ENCODE peak calls at places on chromosomes 6 and 20, in seven cellular contexts. One of them, this sample, is unnamed.

GRCh38 chr20:41232971-41233926 is 84.3 kb downstream of the ZHX3 start:
- DNase-seq in SK-N-SH: no peak
- DNase-seq in H1: no peak
- DNase-seq in HepG2: no peak
- DNase-seq in K562: no peak
- DNase-seq in GM12878: no peak
- DNase-seq in HCT116: no peak
- DNase-seq in this sample: no peak

GRCh38 chr6:37550436-37550835 is 50.7 kb upstream of the CCDC167 start:
- DNase-seq in SK-N-SH: no peak
- DNase-seq in H1: no peak
- DNase-seq in HepG2: no peak
- DNase-seq in K562: no peak
- DNase-seq in GM12878: no peak
- DNase-seq in HCT116: no peak
- DNase-seq in this sample: no peak

GRCh38 chr20:49957487-49957938 is 21.3 kb downstream of the RNF114 start:
- DNase-seq in SK-N-SH: no peak
- DNase-seq in H1: no peak
- DNase-seq in HepG2: peak; percentile 56
- DNase-seq in K562: no peak
- DNase-seq in GM12878: no peak
- DNase-seq in HCT116: no peak
- DNase-seq in this sample: peak; percentile 42

GRCh38 chr6:36319436-36319762 is 17.3 kb downstream of the BNIP5 start:
- DNase-seq in SK-N-SH: no peak
- DNase-seq in H1: no peak
- DNase-seq in HepG2: no peak
- DNase-seq in K562: no peak
- DNase-seq in GM12878: no peak
- DNase-seq in HCT116: no peak
- DNase-seq in this sample: peak; percentile 20

GRCh38 chr6:34709386-34709785 is 12.8 kb upstream of the ILRUN start:
- DNase-seq in SK-N-SH: peak; percentile 56
- DNase-seq in H1: no peak
- DNase-seq in HepG2: no peak
- DNase-seq in K562: no peak
- DNase-seq in GM12878: no peak
- DNase-seq in HCT116: no peak
- DNase-seq in this sample: no peak

GRCh38 chr6:143545976-143546547 is 34.5 kb upstream of the FUCA2 start:
- DNase-seq in SK-N-SH: no peak
- DNase-seq in H1: no peak
- DNase-seq in HepG2: peak; percentile 68
- DNase-seq in K562: peak; percentile 20
- DNase-seq in GM12878: no peak
- DNase-seq in HCT116: no peak
- DNase-seq in this sample: no peak

GRCh38 chr20:59351148-59352040 is 51.0 kb downstream of the EDN3 start:
- DNase-seq in SK-N-SH: no peak
- DNase-seq in H1: no peak
- DNase-seq in HepG2: no peak
- DNase-seq in K562: no peak
- DNase-seq in GM12878: no peak
- DNase-seq in HCT116: no peak
- DNase-seq in this sample: no peak

GRCh38 chr6:158461954-158462353 is 97.9 kb upstream of the TMEM181 start:
- DNase-seq in SK-N-SH: no peak
- DNase-seq in H1: no peak
- DNase-seq in HepG2: no peak
- DNase-seq in K562: no peak
- DNase-seq in GM12878: no peak
- DNase-seq in HCT116: no peak
- DNase-seq in this sample: no peak

GRCh38 chr6:105207524-105208269 is 27.9 kb upstream of the POPDC3 start:
- DNase-seq in SK-N-SH: no peak
- DNase-seq in H1: no peak
- DNase-seq in HepG2: no peak
- DNase-seq in K562: no peak
- DNase-seq in GM12878: no peak
- DNase-seq in HCT116: no peak
- DNase-seq in this sample: no peak

GRCh38 chr20:24795444-24795843 is 153.6 kb upstream of the CST7 start:
- DNase-seq in SK-N-SH: no peak
- DNase-seq in H1: no peak
- DNase-seq in HepG2: no peak
- DNase-seq in K562: no peak
- DNase-seq in GM12878: no peak
- DNase-seq in HCT116: no peak
- DNase-seq in this sample: no peak

GRCh38 chr20:41701596-41702350 is 83.6 kb upstream of the CHD6 start:
- DNase-seq in SK-N-SH: no peak
- DNase-seq in H1: no peak
- DNase-seq in HepG2: no peak
- DNase-seq in K562: no peak
- DNase-seq in GM12878: no peak
- DNase-seq in HCT116: no peak
- DNase-seq in this sample: no peak

GRCh38 chr6:24558516-24558915 is 63.7 kb downstream of the ALDH5A1 start:
- DNase-seq in SK-N-SH: no peak
- DNase-seq in H1: no peak
- DNase-seq in HepG2: no peak
- DNase-seq in K562: no peak
- DNase-seq in GM12878: no peak
- DNase-seq in HCT116: no peak
- DNase-seq in this sample: peak; percentile 54

GRCh38 chr20:47343007-47343472 is 13.5 kb downstream of the ZMYND8 start:
- DNase-seq in SK-N-SH: no peak
- DNase-seq in H1: no peak
- DNase-seq in HepG2: no peak
- DNase-seq in K562: no peak
- DNase-seq in GM12878: no peak
- DNase-seq in HCT116: no peak
- DNase-seq in this sample: no peak

GRCh38 chr6:16748028-16748319 is 13.3 kb downstream of the ATXN1 start:
- DNase-seq in SK-N-SH: no peak
- DNase-seq in H1: no peak
- DNase-seq in HepG2: no peak
- DNase-seq in K562: no peak
- DNase-seq in GM12878: no peak
- DNase-seq in HCT116: no peak
- DNase-seq in this sample: no peak

GRCh38 chr6:16749516-16750485 is 11.5 kb downstream of the ATXN1 start:
- DNase-seq in SK-N-SH: no peak
- DNase-seq in H1: no peak
- DNase-seq in HepG2: no peak
- DNase-seq in K562: no peak
- DNase-seq in GM12878: no peak
- DNase-seq in HCT116: no peak
- DNase-seq in this sample: no peak

GRCh38 chr6:16750566-16750965 is 10.7 kb downstream of the ATXN1 start:
- DNase-seq in SK-N-SH: no peak
- DNase-seq in H1: no peak
- DNase-seq in HepG2: no peak
- DNase-seq in K562: no peak
- DNase-seq in GM12878: no peak
- DNase-seq in HCT116: no peak
- DNase-seq in this sample: no peak

GRCh38 chr6:16746812-16747211 is 14.4 kb downstream of the ATXN1 start:
- DNase-seq in SK-N-SH: no peak
- DNase-seq in H1: no peak
- DNase-seq in HepG2: no peak
- DNase-seq in K562: no peak
- DNase-seq in GM12878: no peak
- DNase-seq in HCT116: no peak
- DNase-seq in this sample: no peak

DNA sequence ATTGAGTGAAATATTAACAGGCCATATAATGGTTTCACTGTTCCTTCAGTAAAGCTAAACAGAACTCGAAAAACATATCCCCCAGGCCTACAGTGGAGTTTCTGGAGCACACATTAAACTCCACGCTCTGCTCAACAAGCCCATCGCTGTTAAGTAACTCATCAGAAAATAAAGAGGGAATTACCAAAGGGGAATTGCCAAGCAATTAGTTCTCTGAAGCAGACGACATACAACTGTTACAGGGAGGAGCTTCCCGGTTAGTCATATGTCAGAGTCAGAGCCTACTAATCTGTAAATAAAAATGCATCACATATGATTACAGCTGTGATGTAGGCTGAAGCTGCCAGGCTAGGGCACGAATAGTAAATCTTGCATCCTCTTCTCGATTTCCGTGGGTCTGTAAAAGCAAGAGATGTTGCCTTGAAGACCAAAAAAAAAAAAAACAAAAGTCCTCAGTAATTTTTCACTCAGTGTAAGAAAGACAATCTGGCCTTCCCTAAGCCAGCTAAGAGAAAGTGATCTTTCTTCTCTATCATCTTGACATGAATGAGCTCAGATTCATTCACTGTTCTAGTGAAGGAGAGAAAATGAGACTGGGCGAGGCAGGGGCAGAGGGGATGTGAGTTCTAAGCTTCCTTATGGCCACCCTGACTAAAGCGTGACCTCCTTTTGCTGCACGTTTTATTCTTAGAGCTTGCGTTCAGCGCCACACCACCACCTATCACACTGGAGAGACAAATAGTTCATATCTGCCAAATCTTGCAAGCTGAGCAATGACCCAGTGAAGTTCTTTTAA is 13.8 kb downstream of the ATXN1 start:
- DNase-seq in SK-N-SH: no peak
- DNase-seq in H1: no peak
- DNase-seq in HepG2: peak; percentile 78
- DNase-seq in K562: no peak
- DNase-seq in GM12878: no peak
- DNase-seq in HCT116: no peak
- DNase-seq in this sample: no peak
- TF ChIP-seq JUND in SK-N-SH: no peak
- TF ChIP-seq JUND in H1: no peak
- TF ChIP-seq JUND in HepG2: no peak
- TF ChIP-seq JUND in K562: no peak
- TF ChIP-seq JUND in GM12878: no peak
- TF ChIP-seq JUND in HCT116: no peak
- TF ChIP-seq JUND in this sample: no peak

GRCh38 chr6:14865609-14866100 is 380.2 kb upstream of the JARID2 start:
- DNase-seq in SK-N-SH: no peak
- DNase-seq in H1: no peak
- DNase-seq in HepG2: no peak
- DNase-seq in K562: peak; percentile 32
- DNase-seq in GM12878: no peak
- DNase-seq in HCT116: no peak
- DNase-seq in this sample: no peak
- TF ChIP-seq JUND in SK-N-SH: no peak
- TF ChIP-seq JUND in H1: no peak
- TF ChIP-seq JUND in HepG2: no peak
- TF ChIP-seq JUND in K562: peak; percentile 80
- TF ChIP-seq JUND in GM12878: no peak
- TF ChIP-seq JUND in HCT116: no peak
- TF ChIP-seq JUND in this sample: no peak

GRCh38 chr6:129297592-129297991 is 412.4 kb downstream of the ARHGAP18 start:
- DNase-seq in SK-N-SH: no peak
- DNase-seq in H1: no peak
- DNase-seq in HepG2: no peak
- DNase-seq in K562: no peak
- DNase-seq in GM12878: no peak
- DNase-seq in HCT116: no peak
- DNase-seq in this sample: peak; percentile 12
- TF ChIP-seq JUND in SK-N-SH: no peak
- TF ChIP-seq JUND in H1: no peak
- TF ChIP-seq JUND in HepG2: no peak
- TF ChIP-seq JUND in K562: no peak
- TF ChIP-seq JUND in GM12878: no peak
- TF ChIP-seq JUND in HCT116: no peak
- TF ChIP-seq JUND in this sample: no peak

DNA sequence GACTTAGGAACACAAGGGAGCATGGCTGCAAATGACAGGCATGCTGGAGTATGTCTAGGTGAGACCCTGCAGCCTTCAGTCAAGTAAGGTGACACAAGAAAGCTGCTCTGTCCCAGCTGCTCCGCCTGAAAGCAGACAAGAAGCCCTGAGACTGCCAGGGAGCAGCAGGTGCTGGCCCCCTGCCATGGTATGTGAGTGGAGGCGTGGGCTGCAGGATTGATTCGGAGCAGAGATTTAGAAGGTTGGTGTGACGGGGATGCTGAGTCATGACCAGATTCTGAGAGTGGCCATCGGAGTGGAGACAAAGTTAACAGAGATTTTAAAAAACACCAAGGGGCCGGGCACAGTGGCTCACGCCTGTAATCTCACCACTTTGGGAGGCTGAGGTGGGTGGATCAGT is 17.8 kb downstream of the LRP11 start:
- DNase-seq in SK-N-SH: no peak
- DNase-seq in H1: no peak
- DNase-seq in HepG2: no peak
- DNase-seq in K562: no peak
- DNase-seq in GM12878: no peak
- DNase-seq in HCT116: no peak
- DNase-seq in this sample: peak; percentile 27
- TF ChIP-seq JUND in SK-N-SH: peak; percentile 63
- TF ChIP-seq JUND in H1: no peak
- TF ChIP-seq JUND in HepG2: no peak
- TF ChIP-seq JUND in K562: peak; percentile 33
- TF ChIP-seq JUND in GM12878: no peak
- TF ChIP-seq JUND in HCT116: peak; percentile 41
- TF ChIP-seq JUND in this sample: no peak

GRCh38 chr6:89985744-89986493 is 91.7 kb downstream of the GJA10 start:
- DNase-seq in SK-N-SH: peak; percentile 45
- DNase-seq in H1: no peak
- DNase-seq in HepG2: no peak
- DNase-seq in K562: peak; percentile 17
- DNase-seq in GM12878: no peak
- DNase-seq in HCT116: no peak
- DNase-seq in this sample: no peak
- TF ChIP-seq JUND in SK-N-SH: no peak
- TF ChIP-seq JUND in H1: no peak
- TF ChIP-seq JUND in HepG2: no peak
- TF ChIP-seq JUND in K562: no peak
- TF ChIP-seq JUND in GM12878: no peak
- TF ChIP-seq JUND in HCT116: no peak
- TF ChIP-seq JUND in this sample: no peak

DNA sequence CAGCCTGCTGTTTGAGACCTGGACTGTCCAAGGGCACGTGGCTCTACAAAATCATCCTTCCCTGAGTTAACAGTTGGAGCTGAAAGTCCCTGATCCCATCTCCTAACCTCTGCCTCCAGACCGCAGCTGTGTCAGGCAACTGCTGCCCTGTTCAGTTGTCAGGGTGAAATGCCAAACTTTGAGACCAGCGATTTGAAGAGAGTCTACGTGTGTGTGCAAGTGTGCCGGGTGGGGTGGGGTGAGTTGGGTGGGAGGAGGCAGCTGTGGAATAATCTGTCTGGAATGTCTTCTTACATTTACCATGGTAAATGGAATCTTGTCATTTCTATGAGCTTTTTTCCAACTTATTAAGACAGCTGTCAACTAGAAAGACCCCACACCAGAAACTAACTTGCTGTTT is 81.0 kb upstream of the FAM8A1 start:
- DNase-seq in SK-N-SH: no peak
- DNase-seq in H1: no peak
- DNase-seq in HepG2: no peak
- DNase-seq in K562: no peak
- DNase-seq in GM12878: no peak
- DNase-seq in HCT116: no peak
- DNase-seq in this sample: no peak
- TF ChIP-seq JUND in SK-N-SH: no peak
- TF ChIP-seq JUND in H1: no peak
- TF ChIP-seq JUND in HepG2: no peak
- TF ChIP-seq JUND in K562: no peak
- TF ChIP-seq JUND in GM12878: no peak
- TF ChIP-seq JUND in HCT116: no peak
- TF ChIP-seq JUND in this sample: no peak

This sample was measured in T47D.